ENCODE peak calls at places on chromosomes 13 and 19, in four cellular contexts. Z is mesothelial cell of epicardium; W is CD8-positive, alpha-beta memory T cell; Q is activated T-helper 1 cell treated with Interleukin-2 at 50 U/mL for 16 hours. T is an unnamed sample.

GRCh38 chr13:24112791-24113190 is 47.7 kb upstream of the SPATA13 start:
- DNase-seq in Q (no peak), Z (no peak), W (no peak), T (no peak)

GRCh38 chr19:18708452-18709231 is 25.2 kb downstream of the CRTC1 start:
- DNase-seq in Q (no peak), Z (no peak), W (no peak), T (no peak)

GRCh38 chr13:27644302-27644701 is 22.6 kb downstream of the POLR1D start:
- DNase-seq in Q (no peak), W (no peak), Z (no peak), T (no peak)

GRCh38 chr13:66860868-66861447 is 369.2 kb downstream of the PCDH9 start:
- DNase-seq in W (no peak), Q (no peak), Z (no peak), T (no peak)

GRCh38 chr13:91576590-91576989 is 178.2 kb downstream of the GPC5 start:
- DNase-seq in Z (no peak), W (no peak), Q (no peak), T (peak; percentile 70)

GRCh38 chr13:66492479-66492878 is 737.7 kb downstream of the PCDH9 start:
- DNase-seq in Z (no peak), W (no peak), Q (no peak), T (peak; percentile 25)

GRCh38 chr19:1322198-1322981 is 36.7 kb downstream of the EFNA2 start:
- DNase-seq in Q (no peak), Z (no peak), W (no peak), T (no peak)

GRCh38 chr13:51262501-51263211 is 40.5 kb downstream of the FAM124A start:
- DNase-seq in Q (no peak), W (no peak), Z (no peak), T (peak; percentile 55)

GRCh38 chr13:19838726-19839342 is 24.6 kb downstream of the ZMYM5 start:
- DNase-seq in Q (no peak), W (no peak), Z (no peak), T (no peak)

GRCh38 chr19:51771369-51771768 is 10.4 kb downstream of the FPR2 start:
- DNase-seq in Z (no peak), W (no peak), Q (no peak), T (no peak)

GRCh38 chr19:5130371-5131030 is 161.6 kb downstream of the KDM4B start:
- DNase-seq in W (peak; percentile 76), Z (no peak), Q (peak; percentile 35), T (no peak)